ENCODE peak calls at places on chromosomes 2 and 18, in five cellular contexts. E, U, P, Z and V are unnamed samples.

GRCh38 chr2:73028841-73029240 is 42.7 kb downstream of the SFXN5 start:
- DNase-seq in E (no peak), U (no peak), P (no peak), Z (no peak), V (no peak)

GRCh38 chr2:242063364-242064249 is 194.1 kb downstream of the RTP5 start:
- DNase-seq in E (no peak), U (no peak), P (no peak), Z (no peak), V (no peak)

GRCh38 chr18:75977069-75977468 is 518.0 kb downstream of the ZNF516 start:
- DNase-seq in E (peak), U (no peak), P (no peak), Z (no peak), V (no peak)

GRCh38 chr2:136448986-136449780 is 316.2 kb upstream of the THSD7B start:
- DNase-seq in E (no peak), U (no peak), P (no peak), Z (no peak), V (no peak)

GRCh38 chr18:68662779-68663178 is 52.1 kb downstream of the TMX3 start:
- DNase-seq in E (peak), U (no peak), P (no peak), Z (no peak), V (no peak)

GRCh38 chr2:33342705-33343104 is 133.7 kb upstream of the RASGRP3 start:
- DNase-seq in E (no peak), U (no peak), P (no peak), Z (no peak), V (no peak)

GRCh38 chr2:120384486-120385354 is 38.8 kb downstream of the INHBB start:
- DNase-seq in E (no peak), U (no peak), P (no peak), Z (no peak), V (no peak)

GRCh38 chr2:240421396-240421795 is 14.1 kb upstream of the GPC1 start:
- DNase-seq in E (no peak), U (no peak), P (no peak), Z (no peak), V (no peak)

GRCh38 chr2:55311444-55311870 is 42.4 kb upstream of the MTIF2 start:
- DNase-seq in E (peak), U (peak), P (no peak), Z (no peak), V (no peak)

GRCh38 chr2:142472382-142472781 is 341.6 kb upstream of the LRP1B start:
- DNase-seq in E (no peak), U (no peak), P (no peak), Z (no peak), V (no peak)

GRCh38 chr18:710418-711300 is 1.8 kb downstream of the ENOSF1 start:
- DNase-seq in E (no peak), U (no peak), P (no peak), Z (no peak), V (no peak)

GRCh38 chr18:712401-713134 is at the start of gene ENOSF1:
- DNase-seq in E (peak), U (peak), P (peak), Z (no peak), V (peak)

GRCh38 chr18:711693-712400 is 583 bp downstream of the ENOSF1 start:
- DNase-seq in E (peak), U (peak), P (peak), Z (peak), V (peak)

GRCh38 chr18:711330-711692 is 1.1 kb downstream of the ENOSF1 start:
- DNase-seq in E (no peak), U (no peak), P (no peak), Z (no peak), V (no peak)

GRCh38 chr18:713135-713490 is 683 bp upstream of the ENOSF1 start:
- DNase-seq in E (no peak), U (no peak), P (no peak), Z (no peak), V (no peak)
- H3K4me3 ChIP-seq in E (no peak), U (peak), P (no peak), Z (peak), V (peak)

GRCh38 chr2:75460630-75461029 is 100.1 kb downstream of the EVA1A start:
- DNase-seq in E (no peak), U (no peak), P (no peak), Z (no peak), V (no peak)

GRCh38 chr2:75462714-75463113 is 98.0 kb downstream of the EVA1A start:
- DNase-seq in E (no peak), U (no peak), P (no peak), Z (no peak), V (no peak)

GRCh38 chr2:75464348-75464946 is 96.3 kb downstream of the EVA1A start:
- DNase-seq in E (peak), U (peak), P (no peak), Z (no peak), V (no peak)

GRCh38 chr2:75466708-75467311 is 93.9 kb downstream of the EVA1A start:
- DNase-seq in E (peak), U (peak), P (no peak), Z (no peak), V (no peak)

DNA sequence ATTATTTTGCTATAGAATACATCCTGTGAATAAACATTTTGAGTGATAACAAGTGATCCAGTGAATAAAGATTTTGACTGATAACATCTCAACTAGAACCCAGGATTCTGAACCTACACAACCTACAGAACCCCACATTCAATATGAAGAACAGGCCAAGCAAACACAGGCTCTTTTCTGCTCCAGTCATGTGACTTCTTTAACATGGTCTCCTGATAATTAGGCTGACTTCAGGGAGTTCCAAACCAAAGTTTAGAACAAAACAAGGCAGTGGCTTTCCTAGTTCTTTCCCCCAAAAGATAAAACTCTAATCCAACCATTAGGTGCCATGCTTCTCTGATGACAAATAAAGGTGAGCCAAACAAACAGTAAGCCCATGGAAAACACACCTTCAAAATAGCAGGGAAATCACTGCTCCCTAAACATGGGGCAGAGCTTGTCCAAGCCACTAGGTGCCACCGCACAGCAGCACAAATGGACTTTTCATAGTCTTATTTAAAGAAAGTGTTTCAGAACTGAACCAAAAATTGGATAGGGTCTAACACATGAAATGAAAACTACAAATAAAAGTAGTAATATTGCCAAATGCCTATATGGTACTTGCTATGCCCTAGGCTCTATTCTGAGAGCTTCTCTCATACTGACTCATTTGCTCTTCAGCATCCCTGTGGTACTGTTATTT is 95.3 kb downstream of the EVA1A start:
- DNase-seq in E (peak), U (peak), P (no peak), Z (no peak), V (no peak)
- TF ChIP-seq CTCF in E (peak), U (peak), P (peak), Z (peak), V (no peak)

DNA sequence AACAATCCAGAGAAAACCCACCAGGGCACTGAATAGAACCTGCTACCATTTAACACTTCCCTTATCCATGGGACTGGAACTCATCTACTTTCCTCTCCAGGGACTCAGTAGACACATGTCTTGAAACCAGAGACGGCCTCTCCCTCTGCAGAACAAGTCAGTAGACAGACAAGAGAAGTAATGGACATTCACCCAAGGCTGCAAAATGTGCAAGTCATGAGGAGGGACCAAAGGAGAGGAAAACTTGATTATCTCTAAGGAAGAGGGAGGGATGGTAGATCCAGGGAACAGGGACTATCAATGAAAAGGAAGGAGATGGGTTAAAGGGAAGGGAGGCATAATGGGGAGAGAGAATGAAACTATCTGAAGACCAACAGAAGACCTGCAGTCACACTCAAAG is 5.3 kb upstream of the TTC39C start:
- DNase-seq in E (no peak), U (no peak), P (no peak), Z (no peak), V (no peak)
- H3K4me3 ChIP-seq in E (no peak), U (no peak), P (peak), Z (no peak), V (no peak)

GRCh38 chr2:132837764-132838163 is 167.8 kb upstream of the LYPD1 start:
- DNase-seq in E (no peak), U (no peak), P (no peak), Z (no peak), V (no peak)
- TF ChIP-seq CTCF in E (no peak), U (no peak), P (no peak), Z (no peak), V (no peak)

DNA sequence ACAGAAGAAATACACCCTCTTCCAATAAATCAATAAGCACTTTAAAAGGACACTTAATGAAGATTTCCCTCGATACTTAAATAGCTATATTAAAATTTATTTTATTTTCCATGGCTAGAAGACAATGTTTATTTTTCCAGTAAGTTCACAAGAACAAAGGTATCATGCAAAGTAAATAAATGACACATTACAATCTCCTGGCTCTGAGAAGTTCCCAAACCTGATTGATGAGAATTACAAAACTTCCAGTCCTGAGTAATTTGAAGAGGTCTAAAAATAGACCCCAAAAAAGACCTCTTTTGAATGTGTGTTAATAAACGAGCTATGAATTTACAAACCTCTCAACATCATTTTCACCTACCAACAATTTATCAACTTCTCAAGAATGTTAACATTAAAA is 1.5 kb upstream of the PEX13 start:
- DNase-seq in E (no peak), U (no peak), P (no peak), Z (no peak), V (peak)
- H3K4me3 ChIP-seq in E (no peak), U (peak), P (peak), Z (peak), V (peak)

GRCh38 chr18:12307251-12307736 is 747 bp upstream of the TUBB6 start:
- DNase-seq in E (peak), U (peak), P (no peak), Z (no peak), V (no peak)
- TF ChIP-seq CTCF in E (peak), U (peak), P (no peak), Z (peak), V (no peak)